ENCODE peak calls at places on chromosomes 1 and 21, in six cellular contexts. One of them, this sample, is unnamed.

GRCh38 chr21:33924766-33925100 is 9.1 kb upstream of the ATP5PO start:
- DNase-seq in HCEC 1CT: no peak
- DNase-seq in NCI-H2029: no peak
- DNase-seq in adipocyte: no peak
- DNase-seq in DMS79 treated with DMSO at 0.1 percent for 48 hours: no peak
- DNase-seq in NCI-H2081: no peak
- DNase-seq in this sample: no peak

GRCh38 chr1:248686815-248687214 is 15.8 kb downstream of the OR14I1 start:
- DNase-seq in HCEC 1CT: no peak
- DNase-seq in NCI-H2029: no peak
- DNase-seq in adipocyte: no peak
- DNase-seq in DMS79 treated with DMSO at 0.1 percent for 48 hours: no peak
- DNase-seq in NCI-H2081: no peak
- DNase-seq in this sample: no peak

GRCh38 chr1:245860681-245861552 is 646.2 kb downstream of the SMYD3 start:
- DNase-seq in HCEC 1CT: peak; percentile 65
- DNase-seq in NCI-H2029: no peak
- DNase-seq in adipocyte: peak; percentile 87
- DNase-seq in DMS79 treated with DMSO at 0.1 percent for 48 hours: no peak
- DNase-seq in NCI-H2081: no peak
- DNase-seq in this sample: no peak

GRCh38 chr1:111789077-111789476 is 33.4 kb downstream of the DDX20 start:
- DNase-seq in HCEC 1CT: no peak
- DNase-seq in NCI-H2029: no peak
- DNase-seq in adipocyte: peak; percentile 72
- DNase-seq in DMS79 treated with DMSO at 0.1 percent for 48 hours: no peak
- DNase-seq in NCI-H2081: no peak
- DNase-seq in this sample: no peak

GRCh38 chr1:220430586-220430985 is 97.3 kb upstream of the MARK1 start:
- DNase-seq in HCEC 1CT: no peak
- DNase-seq in NCI-H2029: no peak
- DNase-seq in adipocyte: no peak
- DNase-seq in DMS79 treated with DMSO at 0.1 percent for 48 hours: no peak
- DNase-seq in NCI-H2081: no peak
- DNase-seq in this sample: no peak

GRCh38 chr21:34983680-34984086 is 65.4 kb downstream of the RUNX1 start:
- DNase-seq in HCEC 1CT: peak; percentile 86
- DNase-seq in NCI-H2029: no peak
- DNase-seq in adipocyte: peak; percentile 27
- DNase-seq in DMS79 treated with DMSO at 0.1 percent for 48 hours: no peak
- DNase-seq in NCI-H2081: no peak
- DNase-seq in this sample: no peak

GRCh38 chr1:207202480-207202879 is 98.4 kb downstream of the C4BPA start:
- DNase-seq in HCEC 1CT: no peak
- DNase-seq in NCI-H2029: no peak
- DNase-seq in adipocyte: no peak
- DNase-seq in DMS79 treated with DMSO at 0.1 percent for 48 hours: no peak
- DNase-seq in NCI-H2081: no peak
- DNase-seq in this sample: no peak

GRCh38 chr1:37477198-37477931 is 3.0 kb downstream of the ZC3H12A start:
- DNase-seq in HCEC 1CT: peak; percentile 20
- DNase-seq in NCI-H2029: peak; percentile 39
- DNase-seq in adipocyte: peak; percentile 45
- DNase-seq in DMS79 treated with DMSO at 0.1 percent for 48 hours: no peak
- DNase-seq in NCI-H2081: peak; percentile 16
- DNase-seq in this sample: no peak

GRCh38 chr1:27773732-27774445 is 870 bp downstream of the STX12 start:
- DNase-seq in HCEC 1CT: peak; percentile 18
- DNase-seq in NCI-H2029: no peak
- DNase-seq in adipocyte: peak; percentile 61
- DNase-seq in DMS79 treated with DMSO at 0.1 percent for 48 hours: peak; percentile 32
- DNase-seq in NCI-H2081: no peak
- DNase-seq in this sample: no peak

GRCh38 chr1:62294211-62294610 is 25.0 kb downstream of the KANK4 start:
- DNase-seq in HCEC 1CT: no peak
- DNase-seq in NCI-H2029: peak; percentile 24
- DNase-seq in adipocyte: no peak
- DNase-seq in DMS79 treated with DMSO at 0.1 percent for 48 hours: no peak
- DNase-seq in NCI-H2081: no peak
- DNase-seq in this sample: no peak

GRCh38 chr1:53242381-53242780 is 4.1 kb upstream of the MAGOH start:
- DNase-seq in HCEC 1CT: no peak
- DNase-seq in NCI-H2029: no peak
- DNase-seq in adipocyte: no peak
- DNase-seq in DMS79 treated with DMSO at 0.1 percent for 48 hours: no peak
- DNase-seq in NCI-H2081: no peak
- DNase-seq in this sample: no peak

GRCh38 chr1:74673351-74674111 is at the start of gene ERICH3:
- DNase-seq in HCEC 1CT: no peak
- DNase-seq in NCI-H2029: no peak
- DNase-seq in adipocyte: peak; percentile 29
- DNase-seq in DMS79 treated with DMSO at 0.1 percent for 48 hours: no peak
- DNase-seq in NCI-H2081: peak; percentile 79
- DNase-seq in this sample: peak; percentile 63

GRCh38 chr21:31482460-31482859 is 138.4 kb upstream of the TIAM1 start:
- DNase-seq in HCEC 1CT: no peak
- DNase-seq in NCI-H2029: no peak
- DNase-seq in adipocyte: no peak
- DNase-seq in DMS79 treated with DMSO at 0.1 percent for 48 hours: no peak
- DNase-seq in NCI-H2081: no peak
- DNase-seq in this sample: no peak

GRCh38 chr1:151540021-151540981 is at the start of gene TUFT1:
- DNase-seq in HCEC 1CT: peak; percentile 75
- DNase-seq in NCI-H2029: peak; percentile 97
- DNase-seq in adipocyte: peak; percentile 97
- DNase-seq in DMS79 treated with DMSO at 0.1 percent for 48 hours: peak; percentile 95
- DNase-seq in NCI-H2081: peak; percentile 96
- DNase-seq in this sample: peak; percentile 94

GRCh38 chr1:22262583-22262982 is 119.7 kb upstream of the WNT4 start:
- DNase-seq in HCEC 1CT: no peak
- DNase-seq in NCI-H2029: peak; percentile 28
- DNase-seq in adipocyte: no peak
- DNase-seq in DMS79 treated with DMSO at 0.1 percent for 48 hours: peak; percentile 32
- DNase-seq in NCI-H2081: peak; percentile 58
- DNase-seq in this sample: no peak

GRCh38 chr1:81375884-81376548 is 424.7 kb upstream of the ADGRL2 start:
- DNase-seq in HCEC 1CT: no peak
- DNase-seq in NCI-H2029: no peak
- DNase-seq in adipocyte: no peak
- DNase-seq in DMS79 treated with DMSO at 0.1 percent for 48 hours: no peak
- DNase-seq in NCI-H2081: no peak
- DNase-seq in this sample: no peak

GRCh38 chr1:40750326-40750975 is 33.1 kb upstream of the KCNQ4 start:
- DNase-seq in HCEC 1CT: peak; percentile 62
- DNase-seq in NCI-H2029: no peak
- DNase-seq in adipocyte: no peak
- DNase-seq in DMS79 treated with DMSO at 0.1 percent for 48 hours: no peak
- DNase-seq in NCI-H2081: no peak
- DNase-seq in this sample: no peak

GRCh38 chr1:205424881-205425635 is 3.2 kb upstream of the LEMD1 start:
- DNase-seq in HCEC 1CT: no peak
- DNase-seq in NCI-H2029: no peak
- DNase-seq in adipocyte: no peak
- DNase-seq in DMS79 treated with DMSO at 0.1 percent for 48 hours: peak; percentile 19
- DNase-seq in NCI-H2081: no peak
- DNase-seq in this sample: no peak

GRCh38 chr1:20573987-20574386 is 14.9 kb upstream of the CDA start:
- DNase-seq in HCEC 1CT: no peak
- DNase-seq in NCI-H2029: no peak
- DNase-seq in adipocyte: no peak
- DNase-seq in DMS79 treated with DMSO at 0.1 percent for 48 hours: no peak
- DNase-seq in NCI-H2081: no peak
- DNase-seq in this sample: no peak

GRCh38 chr1:183443025-183443424 is 24.8 kb upstream of the NMNAT2 start:
- DNase-seq in HCEC 1CT: peak; percentile 32
- DNase-seq in NCI-H2029: no peak
- DNase-seq in adipocyte: no peak
- DNase-seq in DMS79 treated with DMSO at 0.1 percent for 48 hours: no peak
- DNase-seq in NCI-H2081: peak; percentile 14
- DNase-seq in this sample: no peak

GRCh38 chr1:154741327-154741726 is 128.8 kb downstream of the KCNN3 start:
- DNase-seq in HCEC 1CT: peak; percentile 9
- DNase-seq in NCI-H2029: no peak
- DNase-seq in adipocyte: no peak
- DNase-seq in DMS79 treated with DMSO at 0.1 percent for 48 hours: no peak
- DNase-seq in NCI-H2081: no peak
- DNase-seq in this sample: no peak

GRCh38 chr1:226441629-226442028 is 33.7 kb upstream of the PARP1 start:
- DNase-seq in HCEC 1CT: no peak
- DNase-seq in NCI-H2029: no peak
- DNase-seq in adipocyte: no peak
- DNase-seq in DMS79 treated with DMSO at 0.1 percent for 48 hours: no peak
- DNase-seq in NCI-H2081: no peak
- DNase-seq in this sample: no peak

GRCh38 chr1:193919827-193920226 is 733.4 kb upstream of the B3GALT2 start:
- DNase-seq in HCEC 1CT: no peak
- DNase-seq in NCI-H2029: no peak
- DNase-seq in adipocyte: peak; percentile 21
- DNase-seq in DMS79 treated with DMSO at 0.1 percent for 48 hours: no peak
- DNase-seq in NCI-H2081: no peak
- DNase-seq in this sample: no peak

GRCh38 chr1:234554157-234554477 is 55.9 kb downstream of the IRF2BP2 start:
- DNase-seq in HCEC 1CT: no peak
- DNase-seq in NCI-H2029: no peak
- DNase-seq in adipocyte: no peak
- DNase-seq in DMS79 treated with DMSO at 0.1 percent for 48 hours: no peak
- DNase-seq in NCI-H2081: no peak
- DNase-seq in this sample: no peak

GRCh38 chr1:209873067-209873810 is 45.5 kb downstream of the UTP25 start:
- DNase-seq in HCEC 1CT: peak; percentile 76
- DNase-seq in NCI-H2029: no peak
- DNase-seq in adipocyte: peak; percentile 74
- DNase-seq in DMS79 treated with DMSO at 0.1 percent for 48 hours: no peak
- DNase-seq in NCI-H2081: peak; percentile 28
- DNase-seq in this sample: no peak

GRCh38 chr1:218785928-218786327 is 387.8 kb upstream of the LYPLAL1 start:
- DNase-seq in HCEC 1CT: no peak
- DNase-seq in NCI-H2029: no peak
- DNase-seq in adipocyte: peak; percentile 29
- DNase-seq in DMS79 treated with DMSO at 0.1 percent for 48 hours: no peak
- DNase-seq in NCI-H2081: no peak
- DNase-seq in this sample: no peak

GRCh38 chr21:45516071-45516670 is 26.1 kb downstream of the SLC19A1 start:
- DNase-seq in HCEC 1CT: no peak
- DNase-seq in NCI-H2029: no peak
- DNase-seq in adipocyte: no peak
- DNase-seq in DMS79 treated with DMSO at 0.1 percent for 48 hours: no peak
- DNase-seq in NCI-H2081: no peak
- DNase-seq in this sample: no peak

GRCh38 chr1:172637522-172637921 is 21.4 kb upstream of the FASLG start:
- DNase-seq in HCEC 1CT: peak; percentile 94
- DNase-seq in NCI-H2029: no peak
- DNase-seq in adipocyte: peak; percentile 19
- DNase-seq in DMS79 treated with DMSO at 0.1 percent for 48 hours: no peak
- DNase-seq in NCI-H2081: no peak
- DNase-seq in this sample: no peak

GRCh38 chr1:91160363-91161075 is 138.7 kb upstream of the ZNF644 start:
- DNase-seq in HCEC 1CT: no peak
- DNase-seq in NCI-H2029: no peak
- DNase-seq in adipocyte: no peak
- DNase-seq in DMS79 treated with DMSO at 0.1 percent for 48 hours: no peak
- DNase-seq in NCI-H2081: no peak
- DNase-seq in this sample: no peak

GRCh38 chr1:236416165-236416564 is 22.1 kb downstream of the EDARADD start:
- DNase-seq in HCEC 1CT: no peak
- DNase-seq in NCI-H2029: peak; percentile 11
- DNase-seq in adipocyte: no peak
- DNase-seq in DMS79 treated with DMSO at 0.1 percent for 48 hours: no peak
- DNase-seq in NCI-H2081: peak; percentile 20
- DNase-seq in this sample: peak; percentile 17

GRCh38 chr1:198867182-198867581 is 228.3 kb downstream of the PTPRC start:
- DNase-seq in HCEC 1CT: no peak
- DNase-seq in NCI-H2029: no peak
- DNase-seq in adipocyte: no peak
- DNase-seq in DMS79 treated with DMSO at 0.1 percent for 48 hours: no peak
- DNase-seq in NCI-H2081: no peak
- DNase-seq in this sample: no peak

GRCh38 chr1:1431845-1432565 is 3.5 kb upstream of the VWA1 start:
- DNase-seq in HCEC 1CT: no peak
- DNase-seq in NCI-H2029: no peak
- DNase-seq in adipocyte: no peak
- DNase-seq in DMS79 treated with DMSO at 0.1 percent for 48 hours: no peak
- DNase-seq in NCI-H2081: no peak
- DNase-seq in this sample: no peak

GRCh38 chr1:63557365-63557987 is 34.2 kb downstream of the EFCAB7 start:
- DNase-seq in HCEC 1CT: peak; percentile 42
- DNase-seq in NCI-H2029: no peak
- DNase-seq in adipocyte: peak; percentile 81
- DNase-seq in DMS79 treated with DMSO at 0.1 percent for 48 hours: no peak
- DNase-seq in NCI-H2081: no peak
- DNase-seq in this sample: no peak

GRCh38 chr1:186194107-186194756 is 180.8 kb downstream of the TPR start:
- DNase-seq in HCEC 1CT: no peak
- DNase-seq in NCI-H2029: no peak
- DNase-seq in adipocyte: no peak
- DNase-seq in DMS79 treated with DMSO at 0.1 percent for 48 hours: no peak
- DNase-seq in NCI-H2081: no peak
- DNase-seq in this sample: no peak

This sample was measured in NCI-H774.